ENCODE peak calls at places on chromosomes 2 and 18, in six cellular contexts. P is fibroblast of lung, T is tibial nerve, E is left ventricle myocardium inferior, Q is HL-60, L is coronary artery. O is an unnamed sample.

GRCh38 chr18:46019956-46020355 is 52.1 kb downstream of the PSTPIP2 start:
- DNase-seq in P (peak; percentile 13), Q (no peak), E (no peak), T (no peak), L (no peak), O (no peak)

GRCh38 chr2:142175917-142176316 is 45.1 kb upstream of the LRP1B start:
- DNase-seq in L (no peak), T (no peak), P (no peak), Q (no peak), E (no peak), O (no peak)

GRCh38 chr18:68925268-68925667 is 127.4 kb downstream of the CCDC102B start:
- DNase-seq in T (no peak), Q (no peak), L (no peak), P (no peak), E (no peak), O (no peak)

GRCh38 chr2:186348200-186348599 is 137.9 kb upstream of the ZC3H15 start:
- DNase-seq in E (no peak), P (peak; percentile 16), L (no peak), T (no peak), Q (no peak), O (no peak)

GRCh38 chr2:42180300-42180699 is 11.1 kb downstream of the EML4 start:
- DNase-seq in L (no peak), E (no peak), T (no peak), P (peak; percentile 12), Q (no peak), O (no peak)

GRCh38 chr18:30288662-30289414 is 753.7 kb downstream of the DSC3 start:
- DNase-seq in P (no peak), T (no peak), L (no peak), E (no peak), Q (no peak), O (no peak)

GRCh38 chr2:171858397-171858958 is 35.6 kb downstream of the SLC25A12 start:
- DNase-seq in L (no peak), Q (no peak), T (no peak), E (no peak), P (no peak), O (no peak)

GRCh38 chr18:8952796-8953760 is 149.4 kb upstream of the NDUFV2 start:
- DNase-seq in Q (no peak), E (no peak), P (peak; percentile 77), L (peak; percentile 28), T (no peak), O (no peak)

GRCh38 chr2:193542762-193543161 is 1348.0 kb upstream of the TMEFF2 start:
- DNase-seq in T (no peak), L (no peak), E (no peak), P (no peak), Q (no peak), O (no peak)

GRCh38 chr2:156319811-156320490 is 12.6 kb downstream of the NR4A2 start:
- DNase-seq in Q (no peak), L (peak; percentile 82), E (peak; percentile 64), P (peak; percentile 32), T (no peak), O (no peak)

GRCh38 chr2:23606968-23607367 is 222.0 kb downstream of the KLHL29 start:
- DNase-seq in Q (no peak), E (no peak), T (no peak), P (peak; percentile 81), L (no peak), O (no peak)

GRCh38 chr2:239770240-239770639 is 254.9 kb downstream of the NDUFA10 start:
- DNase-seq in L (no peak), P (no peak), Q (no peak), E (no peak), T (no peak), O (no peak)

GRCh38 chr2:85088921-85089320 is 44.3 kb upstream of the TCF7L1 start:
- DNase-seq in E (no peak), Q (no peak), L (no peak), T (no peak), P (no peak), O (no peak)

GRCh38 chr2:229050063-229050635 is 220.9 kb downstream of the PID1 start:
- DNase-seq in T (no peak), E (no peak), P (no peak), Q (no peak), L (no peak), O (no peak)

GRCh38 chr2:74740395-74741075 is 86.5 kb downstream of the SEMA4F start:
- DNase-seq in T (no peak), P (peak; percentile 95), E (peak; percentile 20), Q (peak; percentile 76), L (peak; percentile 79), O (no peak)

GRCh38 chr2:112803691-112804521 is 19.6 kb upstream of the IL1A start:
- DNase-seq in P (peak; percentile 77), L (no peak), Q (no peak), T (no peak), E (no peak), O (no peak)

DNA sequence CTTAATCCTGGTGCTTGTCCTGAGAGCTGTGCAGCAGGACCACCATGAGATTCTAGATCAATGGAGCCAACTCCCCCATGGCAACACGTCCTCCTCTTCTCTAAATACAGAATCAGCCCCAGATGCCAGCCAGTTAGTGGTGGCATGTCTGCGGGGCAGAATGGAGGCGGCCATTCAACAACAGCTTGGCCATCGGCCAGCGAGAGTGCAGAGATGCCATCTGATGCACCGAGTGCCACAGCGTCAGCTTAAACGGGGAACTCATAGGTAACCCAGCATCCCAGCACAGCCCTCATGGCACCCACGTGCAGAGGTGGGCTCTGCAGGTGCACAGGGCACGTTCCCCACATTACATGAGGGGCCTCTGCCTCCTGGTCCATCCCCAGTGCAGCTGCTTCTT is 227.8 kb downstream of the MYT1L start:
- DNase-seq in L (no peak), T (no peak), Q (no peak), E (no peak), P (no peak), O (no peak)
- H3K27ac ChIP-seq in L (no peak overlapping the region), T (no peak overlapping the region), Q (no peak overlapping the region), E (no peak overlapping the region), P (no peak overlapping the region), O (no peak overlapping the region)

GRCh38 chr2:55590810-55591440 is 26.5 kb downstream of the PPP4R3B start:
- DNase-seq in E (no peak), P (peak; percentile 53), T (no peak), Q (no peak), L (no peak), O (no peak)
- H3K27ac ChIP-seq in E (no peak overlapping the region), P (no peak overlapping the region), T (no peak overlapping the region), Q (no peak overlapping the region), L (no peak overlapping the region), O (no peak overlapping the region)

DNA sequence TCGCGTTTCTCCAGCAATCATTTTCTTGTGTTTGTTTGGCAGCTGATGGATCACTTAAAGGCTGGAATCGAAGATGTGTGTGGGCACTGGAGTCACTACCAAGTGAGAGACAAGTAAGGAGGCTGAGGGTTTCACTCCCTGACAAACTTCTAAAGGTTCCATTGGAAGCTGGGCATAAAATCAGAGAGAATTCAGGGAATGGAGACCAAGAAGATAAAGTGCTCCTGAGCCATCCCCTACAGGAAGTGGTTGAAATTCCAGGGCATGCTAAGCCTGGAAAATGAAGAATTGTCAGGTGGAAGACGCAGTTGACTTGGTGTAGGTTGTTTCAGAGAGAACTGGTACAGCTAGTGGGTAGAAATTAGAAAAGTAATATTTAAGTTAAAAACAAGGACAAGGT is 39.1 kb downstream of the SLC9A4 start:
- DNase-seq in Q (no peak), L (no peak), T (no peak), P (no peak), E (no peak), O (no peak)
- H3K27ac ChIP-seq in Q (no peak overlapping the region), L (no peak overlapping the region), T (no peak overlapping the region), P (no peak overlapping the region), E (no peak overlapping the region), O (no peak overlapping the region)

GRCh38 chr2:227849906-227850305 is 21.5 kb upstream of the DAW1 start:
- DNase-seq in E (no peak), L (no peak), T (no peak), P (peak; percentile 74), Q (no peak), O (no peak)

GRCh38 chr2:227856697-227857096 is 14.7 kb upstream of the DAW1 start:
- DNase-seq in P (peak; percentile 84), E (no peak), L (no peak), T (no peak), Q (no peak), O (no peak)

GRCh38 chr2:227853204-227853629 is 18.2 kb upstream of the DAW1 start:
- DNase-seq in E (no peak), P (peak; percentile 99), T (no peak), Q (no peak), L (no peak), O (no peak)

GRCh38 chr2:227855440-227855839 is 16.0 kb upstream of the DAW1 start:
- DNase-seq in E (no peak), P (no peak), L (no peak), Q (no peak), T (no peak), O (no peak)

DNA sequence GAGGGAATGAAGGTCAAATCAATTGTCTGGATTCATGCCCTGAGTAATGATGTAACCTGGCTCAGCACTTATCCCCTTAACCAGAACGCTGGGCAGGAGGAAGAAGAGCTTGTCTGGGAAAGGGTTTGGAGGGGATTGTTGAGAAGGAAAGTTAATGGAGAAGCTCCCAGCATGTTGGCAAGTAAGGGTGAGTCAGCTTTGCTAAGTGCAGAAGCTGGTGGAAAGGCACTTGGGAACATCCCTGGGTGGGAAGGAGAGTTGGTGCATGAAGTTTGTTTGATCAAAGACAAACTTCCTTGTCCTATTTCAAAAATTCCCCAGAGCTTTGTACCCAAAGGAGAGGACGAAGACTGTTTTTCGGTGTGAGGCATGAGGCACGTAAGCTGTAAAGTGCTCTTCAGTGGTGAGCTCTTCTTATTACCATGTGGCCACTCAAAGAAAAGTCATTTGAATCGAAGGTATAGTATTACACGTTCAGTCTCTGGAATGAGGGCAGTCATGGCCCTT is 17.6 kb upstream of the DAW1 start:
- DNase-seq in E (no peak), L (no peak), T (no peak), Q (no peak), P (peak; percentile 71), O (no peak)
- H3K27ac ChIP-seq in E (no peak overlapping the region), L (no peak overlapping the region), T (no peak overlapping the region), Q (no peak overlapping the region), P (no peak overlapping the region), O (no peak overlapping the region)

GRCh38 chr2:69565431-69565839 is 78.1 kb downstream of the AAK1 start:
- DNase-seq in E (peak; percentile 51), P (no peak), L (no peak), T (no peak), Q (peak; percentile 74), O (peak; percentile 61)

GRCh38 chr2:69564604-69565003 is 78.9 kb downstream of the AAK1 start:
- DNase-seq in Q (no peak), P (no peak), E (no peak), L (no peak), T (no peak), O (no peak)

GRCh38 chr2:69567157-69567908 is 76.2 kb downstream of the AAK1 start:
- DNase-seq in E (no peak), Q (no peak), T (no peak), P (peak; percentile 59), L (no peak), O (no peak)

GRCh38 chr2:69567909-69568300 is 75.6 kb downstream of the AAK1 start:
- DNase-seq in L (no peak), Q (no peak), T (no peak), E (no peak), P (no peak), O (no peak)

DNA sequence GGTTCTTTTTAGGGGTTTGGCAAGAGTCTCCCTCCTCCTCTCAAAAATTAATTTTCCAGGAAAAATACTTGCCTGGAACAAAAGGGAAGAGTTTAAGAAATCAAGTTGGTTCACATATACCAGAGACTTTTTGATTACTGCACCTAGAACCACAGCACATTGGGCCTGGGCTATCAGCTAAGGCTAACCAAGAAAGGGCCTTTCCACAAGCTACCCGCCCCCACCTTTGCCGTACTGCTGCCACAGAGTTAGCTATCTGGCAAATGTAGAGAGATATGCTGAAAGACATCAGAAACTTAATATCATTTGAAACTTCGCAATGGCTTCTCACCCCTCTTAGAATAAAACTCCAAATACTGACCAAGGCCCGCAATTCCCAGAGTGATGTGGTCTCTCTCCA is 76.9 kb downstream of the AAK1 start:
- DNase-seq in T (no peak), E (no peak), Q (no peak), L (no peak), P (no peak), O (no peak)
- H3K27ac ChIP-seq in T (no peak overlapping the region), E (peak overlapping the region; percentile 70), Q (no peak overlapping the region), L (no peak overlapping the region), P (no peak overlapping the region), O (no peak overlapping the region)

O was measured in substantia nigra.